ENCODE peak calls at places on chromosomes 4 and X, in seven cellular contexts. J, G, E, Q, O, H and B are unnamed samples.

GRCh38 chr4:108256538-108256937 is 87.8 kb upstream of the LEF1 start:
- DNase-seq in J (no peak), G (no peak), E (no peak), Q (no peak), O (no peak), H (no peak), B (no peak)

GRCh38 chrX:36927712-36928111 is 80.5 kb upstream of the FAM47C start:
- DNase-seq in J (no peak), G (no peak), E (no peak), Q (no peak), O (no peak), H (no peak), B (no peak)

GRCh38 chrX:16601885-16602284 is 48.1 kb upstream of the S100G start:
- DNase-seq in J (no peak), G (no peak), E (no peak), Q (no peak), O (no peak), H (no peak), B (no peak)

GRCh38 chrX:4435905-4436304 is 722.5 kb upstream of the PRKX start:
- DNase-seq in J (no peak), G (no peak), E (no peak), Q (no peak), O (no peak), H (no peak), B (no peak)

GRCh38 chrX:19888419-19888879 is 1.0 kb upstream of the SH3KBP1 start:
- DNase-seq in J (no peak), G (no peak), E (peak; percentile 56), Q (peak; percentile 19), O (peak; percentile 82), H (no peak), B (no peak)

GRCh38 chr4:7964459-7964858 is 24.8 kb upstream of the AFAP1 start:
- DNase-seq in J (no peak), G (no peak), E (no peak), Q (no peak), O (no peak), H (no peak), B (no peak)

GRCh38 chr4:139611391-139611790 is 54.2 kb upstream of the MGST2 start:
- DNase-seq in J (no peak), G (no peak), E (no peak), Q (no peak), O (no peak), H (no peak), B (no peak)

GRCh38 chrX:7927259-7928167 is at the start of gene PNPLA4:
- DNase-seq in J (peak; percentile 85), G (peak; percentile 76), E (peak; percentile 87), Q (peak; percentile 80), O (peak; percentile 81), H (peak; percentile 43), B (peak; percentile 77)

GRCh38 chr4:127505203-127505602 is 127.6 kb upstream of the INTU start:
- DNase-seq in J (no peak), G (no peak), E (peak; percentile 2), Q (no peak), O (peak; percentile 84), H (no peak), B (no peak)

GRCh38 chr4:87005690-87006461 is 71.1 kb downstream of the AFF1 start:
- DNase-seq in J (no peak), G (no peak), E (no peak), Q (no peak), O (no peak), H (no peak), B (no peak)

GRCh38 chrX:52574416-52575275 is 57.8 kb upstream of the XAGE1B start:
- DNase-seq in J (no peak), G (peak; percentile 25), E (peak; percentile 46), Q (no peak), O (peak; percentile 68), H (no peak), B (no peak)

GRCh38 chrX:51024106-51024696 is 113.7 kb downstream of the BMP15 start:
- DNase-seq in J (no peak), G (no peak), E (peak; percentile 36), Q (no peak), O (no peak), H (no peak), B (no peak)

GRCh38 chr4:124152130-124152529 is 560.4 kb downstream of the ANKRD50 start:
- DNase-seq in J (no peak), G (no peak), E (no peak), Q (no peak), O (no peak), H (no peak), B (no peak)

GRCh38 chr4:55884851-55885219 is 31.4 kb downstream of the EXOC1 start:
- DNase-seq in J (no peak), G (no peak), E (no peak), Q (no peak), O (no peak), H (no peak), B (no peak)

GRCh38 chrX:9955506-9955905 is 11.7 kb upstream of the CLDN34 start:
- DNase-seq in J (no peak), G (no peak), E (no peak), Q (no peak), O (peak; percentile 56), H (no peak), B (no peak)

GRCh38 chr4:114964016-114964415 is 149.4 kb downstream of the NDST4 start:
- DNase-seq in J (no peak), G (no peak), E (no peak), Q (no peak), O (no peak), H (no peak), B (no peak)

GRCh38 chr4:4614925-4615678 is 73.3 kb upstream of the STX18 start:
- DNase-seq in J (no peak), G (no peak), E (no peak), Q (no peak), O (no peak), H (no peak), B (no peak)

GRCh38 chrX:38192007-38192625 is 28.6 kb downstream of the SRPX start:
- DNase-seq in J (no peak), G (no peak), E (peak; percentile 28), Q (no peak), O (no peak), H (no peak), B (no peak)

GRCh38 chr4:65393078-65393477 is 277.2 kb downstream of the EPHA5 start:
- DNase-seq in J (no peak), G (no peak), E (no peak), Q (no peak), O (no peak), H (no peak), B (no peak)

GRCh38 chr4:3613980-3614730 is 81.9 kb upstream of the LRPAP1 start:
- DNase-seq in J (peak; percentile 44), G (no peak), E (no peak), Q (no peak), O (no peak), H (no peak), B (no peak)

GRCh38 chr4:7045961-7046921 is 3.1 kb downstream of the TADA2B start:
- DNase-seq in J (no peak), G (no peak), E (no peak), Q (no peak), O (no peak), H (no peak), B (no peak)

GRCh38 chrX:68133181-68133580 is 300.1 kb downstream of the OPHN1 start:
- DNase-seq in J (no peak), G (no peak), E (no peak), Q (no peak), O (no peak), H (no peak), B (no peak)

GRCh38 chrX:7316280-7316679 is 168.3 kb upstream of the PUDP start:
- DNase-seq in J (no peak), G (no peak), E (no peak), Q (no peak), O (no peak), H (no peak), B (no peak)

GRCh38 chrX:97743014-97743413 is 859.3 kb downstream of the RPA4 start:
- DNase-seq in J (no peak), G (peak; percentile 3), E (no peak), Q (no peak), O (peak; percentile 3), H (no peak), B (no peak)

GRCh38 chr4:76974150-76974549 is 24.6 kb downstream of the SEPTIN11 start:
- DNase-seq in J (no peak), G (no peak), E (no peak), Q (no peak), O (no peak), H (no peak), B (no peak)

GRCh38 chrX:40573763-40574162 is 7.0 kb upstream of the ATP6AP2 start:
- DNase-seq in J (no peak), G (no peak), E (peak; percentile 52), Q (no peak), O (peak; percentile 17), H (no peak), B (no peak)
- TF ChIP-seq CTCF in J (no peak), G (peak; percentile 26), E (peak; percentile 58), Q (peak; percentile 21), O (peak; percentile 65), H (no peak), B (no peak)

DNA sequence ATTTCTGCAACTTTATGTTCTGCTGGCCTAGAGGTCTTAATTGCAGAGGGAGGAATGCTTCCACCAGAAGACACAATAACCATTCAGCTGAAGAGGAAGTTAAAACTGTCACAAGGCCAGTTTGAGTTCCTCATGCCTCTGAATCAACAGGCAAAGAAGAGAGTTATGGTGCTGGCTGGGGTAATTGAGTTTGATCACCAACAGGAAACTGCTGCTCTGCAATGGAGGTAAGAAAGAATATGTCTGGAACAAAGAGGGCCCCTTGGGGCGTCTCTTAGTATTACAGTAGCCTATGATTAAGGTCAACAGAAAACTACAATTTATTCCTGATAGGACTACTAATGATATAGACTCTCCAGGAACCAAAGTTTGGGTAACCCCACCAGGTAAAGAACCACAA is 744.0 kb downstream of the FSTL5 start:
- DNase-seq in J (no peak), G (no peak), E (peak; percentile 37), Q (no peak), O (no peak), H (no peak), B (no peak)
- TF ChIP-seq CTCF in J (no peak), G (peak; percentile 13), E (no peak), Q (no peak), O (no peak), H (no peak), B (no peak)

DNA sequence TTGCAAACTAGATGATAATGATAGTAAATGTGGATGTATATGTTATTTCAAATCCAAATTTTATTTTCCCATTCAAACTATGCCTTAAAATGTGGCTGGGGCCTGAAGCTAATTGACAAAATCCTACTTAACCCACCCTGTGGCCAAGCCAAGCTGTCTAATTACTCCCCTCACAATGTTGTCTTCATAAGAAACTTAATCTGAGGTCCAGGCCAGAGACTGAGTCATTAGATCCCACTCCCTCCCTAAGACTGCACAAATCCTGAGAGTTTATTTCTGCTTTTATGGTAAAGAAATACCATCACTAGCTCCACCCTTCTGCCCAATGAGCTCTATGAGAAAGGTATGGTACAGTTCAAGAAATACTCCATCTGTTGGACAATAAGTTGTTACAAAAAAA is 16.5 kb downstream of the SMPX start:
- DNase-seq in J (no peak), G (no peak), E (no peak), Q (no peak), O (no peak), H (no peak), B (no peak)
- TF ChIP-seq CTCF in J (no peak), G (no peak), E (no peak), Q (no peak), O (no peak), H (no peak), B (no peak)

DNA sequence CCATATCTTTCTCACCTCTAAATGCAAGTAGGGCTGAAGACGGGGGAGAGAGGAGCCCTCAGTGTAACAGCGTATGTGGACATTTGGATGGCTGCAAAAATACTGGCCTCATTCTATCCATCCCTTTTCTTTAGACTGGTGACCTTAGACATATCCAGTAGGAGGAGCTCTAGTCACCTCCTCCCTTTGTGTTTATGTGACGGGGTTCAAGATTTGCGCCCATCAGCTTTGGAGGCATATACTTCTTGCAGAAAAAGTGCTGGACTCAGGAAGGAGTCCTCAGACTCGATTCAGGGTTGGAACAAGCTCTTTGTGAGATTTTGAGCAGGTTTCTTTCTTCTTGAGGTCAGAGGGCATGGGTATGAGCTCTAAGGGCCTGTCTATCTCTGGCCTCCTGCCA is 86.2 kb downstream of the MAMLD1 start:
- DNase-seq in J (no peak), G (no peak), E (no peak), Q (no peak), O (no peak), H (no peak), B (no peak)
- TF ChIP-seq CTCF in J (no peak), G (no peak), E (no peak), Q (no peak), O (no peak), H (no peak), B (no peak)